ENCODE peak calls at places on chromosome 16, in seven cellular contexts. One of them, this sample, is unnamed.

GRCh38 chr16:57372372-57373116 is at the start of gene CX3CL1:
- DNase-seq in cardiac fibroblast: no peak
- DNase-seq in epithelial cell of proximal tubule: no peak
- DNase-seq in transverse colon: peak
- DNase-seq in neural progenitor cell: peak
- DNase-seq in fibroblast of lung: no peak
- DNase-seq in esophagus squamous epithelium: no peak
- DNase-seq in this sample: no peak

GRCh38 chr16:62665269-62665668 is 629.0 kb upstream of the CDH8 start:
- DNase-seq in cardiac fibroblast: no peak
- DNase-seq in epithelial cell of proximal tubule: no peak
- DNase-seq in transverse colon: no peak
- DNase-seq in neural progenitor cell: peak
- DNase-seq in fibroblast of lung: no peak
- DNase-seq in esophagus squamous epithelium: no peak
- DNase-seq in this sample: no peak

GRCh38 chr16:709651-710499 is 4.3 kb upstream of the FBXL16 start:
- DNase-seq in cardiac fibroblast: peak
- DNase-seq in epithelial cell of proximal tubule: no peak
- DNase-seq in transverse colon: no peak
- DNase-seq in neural progenitor cell: peak
- DNase-seq in fibroblast of lung: peak
- DNase-seq in esophagus squamous epithelium: no peak
- DNase-seq in this sample: no peak

GRCh38 chr16:10729649-10730048 is 14.0 kb upstream of the NUBP1 start:
- DNase-seq in cardiac fibroblast: peak
- DNase-seq in epithelial cell of proximal tubule: no peak
- DNase-seq in transverse colon: peak
- DNase-seq in neural progenitor cell: peak
- DNase-seq in fibroblast of lung: peak
- DNase-seq in esophagus squamous epithelium: no peak
- DNase-seq in this sample: no peak

GRCh38 chr16:30758988-30759461 is 2.8 kb downstream of the CFAP119 start:
- DNase-seq in cardiac fibroblast: no peak
- DNase-seq in epithelial cell of proximal tubule: no peak
- DNase-seq in transverse colon: no peak
- DNase-seq in neural progenitor cell: no peak
- DNase-seq in fibroblast of lung: no peak
- DNase-seq in esophagus squamous epithelium: no peak
- DNase-seq in this sample: no peak

GRCh38 chr16:48608452-48608851 is 1.5 kb downstream of the N4BP1 start:
- DNase-seq in cardiac fibroblast: no peak
- DNase-seq in epithelial cell of proximal tubule: no peak
- DNase-seq in transverse colon: no peak
- DNase-seq in neural progenitor cell: no peak
- DNase-seq in fibroblast of lung: no peak
- DNase-seq in esophagus squamous epithelium: no peak
- DNase-seq in this sample: peak

GRCh38 chr16:17227278-17227677 is 243.5 kb downstream of the XYLT1 start:
- DNase-seq in cardiac fibroblast: no peak
- DNase-seq in epithelial cell of proximal tubule: no peak
- DNase-seq in transverse colon: no peak
- DNase-seq in neural progenitor cell: no peak
- DNase-seq in fibroblast of lung: no peak
- DNase-seq in esophagus squamous epithelium: no peak
- DNase-seq in this sample: no peak

GRCh38 chr16:82672676-82673075 is 45.9 kb downstream of the CDH13 start:
- DNase-seq in cardiac fibroblast: no peak
- DNase-seq in epithelial cell of proximal tubule: no peak
- DNase-seq in transverse colon: no peak
- DNase-seq in neural progenitor cell: no peak
- DNase-seq in fibroblast of lung: no peak
- DNase-seq in esophagus squamous epithelium: no peak
- DNase-seq in this sample: no peak

GRCh38 chr16:19844945-19845641 is 39.6 kb downstream of the GPRC5B start:
- DNase-seq in cardiac fibroblast: peak
- DNase-seq in epithelial cell of proximal tubule: peak
- DNase-seq in transverse colon: no peak
- DNase-seq in neural progenitor cell: no peak
- DNase-seq in fibroblast of lung: peak
- DNase-seq in esophagus squamous epithelium: no peak
- DNase-seq in this sample: no peak

GRCh38 chr16:16828913-16829398 is 450.0 kb downstream of the NPIPA7 start:
- DNase-seq in cardiac fibroblast: no peak
- DNase-seq in epithelial cell of proximal tubule: no peak
- DNase-seq in transverse colon: no peak
- DNase-seq in neural progenitor cell: peak
- DNase-seq in fibroblast of lung: no peak
- DNase-seq in esophagus squamous epithelium: no peak
- DNase-seq in this sample: no peak

GRCh38 chr16:61617214-61617783 is 418.9 kb downstream of the CDH8 start:
- DNase-seq in cardiac fibroblast: no peak
- DNase-seq in epithelial cell of proximal tubule: no peak
- DNase-seq in transverse colon: no peak
- DNase-seq in neural progenitor cell: no peak
- DNase-seq in fibroblast of lung: no peak
- DNase-seq in esophagus squamous epithelium: no peak
- DNase-seq in this sample: no peak

GRCh38 chr16:35706901-35707300 is 2247.5 kb downstream of the TP53TG3F start:
- DNase-seq in cardiac fibroblast: no peak
- DNase-seq in epithelial cell of proximal tubule: no peak
- DNase-seq in transverse colon: no peak
- DNase-seq in neural progenitor cell: no peak
- DNase-seq in fibroblast of lung: no peak
- DNase-seq in esophagus squamous epithelium: no peak
- DNase-seq in this sample: no peak

GRCh38 chr16:69179255-69180010 is 7.5 kb upstream of the SNTB2 start:
- DNase-seq in cardiac fibroblast: peak
- DNase-seq in epithelial cell of proximal tubule: no peak
- DNase-seq in transverse colon: peak
- DNase-seq in neural progenitor cell: no peak
- DNase-seq in fibroblast of lung: peak
- DNase-seq in esophagus squamous epithelium: no peak
- DNase-seq in this sample: no peak

GRCh38 chr16:15644306-15644961 is 1.5 kb upstream of the MARF1 start:
- DNase-seq in cardiac fibroblast: no peak
- DNase-seq in epithelial cell of proximal tubule: no peak
- DNase-seq in transverse colon: peak
- DNase-seq in neural progenitor cell: peak
- DNase-seq in fibroblast of lung: no peak
- DNase-seq in esophagus squamous epithelium: no peak
- DNase-seq in this sample: no peak

GRCh38 chr16:85136213-85136704 is 24.0 kb upstream of the CIBAR2 start:
- DNase-seq in cardiac fibroblast: peak
- DNase-seq in epithelial cell of proximal tubule: no peak
- DNase-seq in transverse colon: peak
- DNase-seq in neural progenitor cell: no peak
- DNase-seq in fibroblast of lung: peak
- DNase-seq in esophagus squamous epithelium: no peak
- DNase-seq in this sample: no peak

GRCh38 chr16:48971571-48972071 is 310.0 kb downstream of the CBLN1 start:
- DNase-seq in cardiac fibroblast: no peak
- DNase-seq in epithelial cell of proximal tubule: no peak
- DNase-seq in transverse colon: no peak
- DNase-seq in neural progenitor cell: no peak
- DNase-seq in fibroblast of lung: no peak
- DNase-seq in esophagus squamous epithelium: no peak
- DNase-seq in this sample: no peak

GRCh38 chr16:67932462-67932840 is 789 bp upstream of the CTRL start:
- DNase-seq in cardiac fibroblast: no peak
- DNase-seq in epithelial cell of proximal tubule: no peak
- DNase-seq in transverse colon: no peak
- DNase-seq in neural progenitor cell: no peak
- DNase-seq in fibroblast of lung: no peak
- DNase-seq in esophagus squamous epithelium: no peak
- DNase-seq in this sample: no peak

GRCh38 chr16:81921415-81921814 is 89.9 kb downstream of the SDR42E1 start:
- DNase-seq in cardiac fibroblast: no peak
- DNase-seq in epithelial cell of proximal tubule: no peak
- DNase-seq in transverse colon: no peak
- DNase-seq in neural progenitor cell: no peak
- DNase-seq in fibroblast of lung: no peak
- DNase-seq in esophagus squamous epithelium: no peak
- DNase-seq in this sample: no peak

GRCh38 chr16:81004646-81005353 is 1.9 kb downstream of the CMC2 start:
- DNase-seq in cardiac fibroblast: peak
- DNase-seq in epithelial cell of proximal tubule: peak
- DNase-seq in transverse colon: no peak
- DNase-seq in neural progenitor cell: peak
- DNase-seq in fibroblast of lung: peak
- DNase-seq in esophagus squamous epithelium: no peak
- DNase-seq in this sample: peak

GRCh38 chr16:10256855-10257641 is 74.8 kb upstream of the GRIN2A start:
- DNase-seq in cardiac fibroblast: peak
- DNase-seq in epithelial cell of proximal tubule: no peak
- DNase-seq in transverse colon: peak
- DNase-seq in neural progenitor cell: peak
- DNase-seq in fibroblast of lung: peak
- DNase-seq in esophagus squamous epithelium: no peak
- DNase-seq in this sample: no peak

GRCh38 chr16:19733551-19733950 is 15.5 kb downstream of the IQCK start:
- DNase-seq in cardiac fibroblast: no peak
- DNase-seq in epithelial cell of proximal tubule: no peak
- DNase-seq in transverse colon: no peak
- DNase-seq in neural progenitor cell: no peak
- DNase-seq in fibroblast of lung: no peak
- DNase-seq in esophagus squamous epithelium: no peak
- DNase-seq in this sample: no peak

GRCh38 chr16:78893340-78893739 is 707.2 kb downstream of the MAF start:
- DNase-seq in cardiac fibroblast: no peak
- DNase-seq in epithelial cell of proximal tubule: no peak
- DNase-seq in transverse colon: no peak
- DNase-seq in neural progenitor cell: no peak
- DNase-seq in fibroblast of lung: no peak
- DNase-seq in esophagus squamous epithelium: no peak
- DNase-seq in this sample: no peak

GRCh38 chr16:75965504-75966374 is 239.4 kb upstream of the CPHXL start:
- DNase-seq in cardiac fibroblast: no peak
- DNase-seq in epithelial cell of proximal tubule: no peak
- DNase-seq in transverse colon: no peak
- DNase-seq in neural progenitor cell: no peak
- DNase-seq in fibroblast of lung: no peak
- DNase-seq in esophagus squamous epithelium: no peak
- DNase-seq in this sample: no peak

GRCh38 chr16:2236362-2237075 is at the start of gene DNASE1L2:
- DNase-seq in cardiac fibroblast: no peak
- DNase-seq in epithelial cell of proximal tubule: no peak
- DNase-seq in transverse colon: no peak
- DNase-seq in neural progenitor cell: peak
- DNase-seq in fibroblast of lung: no peak
- DNase-seq in esophagus squamous epithelium: no peak
- DNase-seq in this sample: no peak
- H3K4me3 ChIP-seq in cardiac fibroblast: peak
- H3K4me3 ChIP-seq in epithelial cell of proximal tubule: no peak
- H3K4me3 ChIP-seq in transverse colon: no peak
- H3K4me3 ChIP-seq in neural progenitor cell: peak
- H3K4me3 ChIP-seq in fibroblast of lung: no peak
- H3K4me3 ChIP-seq in esophagus squamous epithelium: no peak
- H3K4me3 ChIP-seq in this sample: no peak

GRCh38 chr16:53784312-53784711 is 80.4 kb downstream of the FTO start:
- DNase-seq in cardiac fibroblast: no peak
- DNase-seq in epithelial cell of proximal tubule: no peak
- DNase-seq in transverse colon: no peak
- DNase-seq in neural progenitor cell: no peak
- DNase-seq in fibroblast of lung: no peak
- DNase-seq in esophagus squamous epithelium: no peak
- DNase-seq in this sample: no peak
- H3K4me3 ChIP-seq in cardiac fibroblast: no peak
- H3K4me3 ChIP-seq in epithelial cell of proximal tubule: no peak
- H3K4me3 ChIP-seq in transverse colon: no peak
- H3K4me3 ChIP-seq in neural progenitor cell: no peak
- H3K4me3 ChIP-seq in fibroblast of lung: no peak
- H3K4me3 ChIP-seq in esophagus squamous epithelium: no peak
- H3K4me3 ChIP-seq in this sample: no peak

DNA sequence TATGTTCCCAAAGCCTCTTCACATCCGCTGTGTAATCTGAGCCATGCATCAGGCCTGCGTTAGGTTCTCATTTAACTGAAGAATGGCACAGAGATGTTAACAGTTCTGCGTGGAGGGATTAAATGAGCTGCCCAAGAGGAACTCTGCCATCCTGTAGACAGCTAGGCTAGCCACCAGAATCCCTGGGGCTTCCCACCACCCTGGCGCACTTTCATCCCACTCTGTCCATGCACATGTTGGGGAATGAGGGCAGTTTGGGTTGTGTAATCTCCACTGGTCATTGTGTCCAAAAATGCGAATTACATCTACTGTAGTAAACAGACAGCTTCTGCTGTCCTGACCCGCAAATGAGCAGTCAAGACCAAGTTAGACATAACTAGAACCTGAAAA is 1.0 kb upstream of the GLG1 start:
- DNase-seq in cardiac fibroblast: no peak
- DNase-seq in epithelial cell of proximal tubule: no peak
- DNase-seq in transverse colon: no peak
- DNase-seq in neural progenitor cell: peak
- DNase-seq in fibroblast of lung: peak
- DNase-seq in esophagus squamous epithelium: no peak
- DNase-seq in this sample: no peak
- H3K4me3 ChIP-seq in cardiac fibroblast: no peak
- H3K4me3 ChIP-seq in epithelial cell of proximal tubule: no peak
- H3K4me3 ChIP-seq in transverse colon: no peak
- H3K4me3 ChIP-seq in neural progenitor cell: peak
- H3K4me3 ChIP-seq in fibroblast of lung: no peak
- H3K4me3 ChIP-seq in esophagus squamous epithelium: no peak
- H3K4me3 ChIP-seq in this sample: no peak

GRCh38 chr16:23225109-23225508 is 42.6 kb downstream of the SCNN1G start:
- DNase-seq in cardiac fibroblast: no peak
- DNase-seq in epithelial cell of proximal tubule: no peak
- DNase-seq in transverse colon: no peak
- DNase-seq in neural progenitor cell: no peak
- DNase-seq in fibroblast of lung: no peak
- DNase-seq in esophagus squamous epithelium: no peak
- DNase-seq in this sample: no peak
- H3K4me3 ChIP-seq in cardiac fibroblast: no peak
- H3K4me3 ChIP-seq in epithelial cell of proximal tubule: no peak
- H3K4me3 ChIP-seq in transverse colon: no peak
- H3K4me3 ChIP-seq in neural progenitor cell: no peak
- H3K4me3 ChIP-seq in fibroblast of lung: no peak
- H3K4me3 ChIP-seq in esophagus squamous epithelium: no peak
- H3K4me3 ChIP-seq in this sample: no peak

This sample was measured in GM12864.